ENCODE peak calls at places on chromosomes 1 and 21, in five cellular contexts. Z, H, F, E and R are unnamed samples.

GRCh38 chr1:71464016-71464415 is 383.2 kb upstream of the ZRANB2 start:
- DNase-seq in Z (peak), H (peak), F (no peak), E (no peak), R (no peak)

GRCh38 chr1:12486401-12487005 is 131.5 kb downstream of the DHRS3 start:
- DNase-seq in Z (peak), H (no peak), F (no peak), E (peak), R (no peak)

GRCh38 chr1:22753396-22754083 is 42.9 kb downstream of the EPHB2 start:
- DNase-seq in Z (peak), H (peak), F (no peak), E (no peak), R (no peak)

GRCh38 chr1:160767417-160768294 is 28.3 kb upstream of the LY9 start:
- DNase-seq in Z (peak), H (no peak), F (peak), E (no peak), R (peak)

GRCh38 chr1:90502696-90503095 is 214.4 kb downstream of the BARHL2 start:
- DNase-seq in Z (no peak), H (no peak), F (no peak), E (no peak), R (no peak)

GRCh38 chr1:184954232-184954995 is 19.9 kb downstream of the NIBAN1 start:
- DNase-seq in Z (peak), H (peak), F (no peak), E (no peak), R (no peak)

GRCh38 chr1:235105051-235106043 is 23.3 kb downstream of the TOMM20 start:
- DNase-seq in Z (peak), H (no peak), F (peak), E (no peak), R (peak)

GRCh38 chr1:150066838-150067183 is 765 bp upstream of the VPS45 start:
- DNase-seq in Z (no peak), H (no peak), F (peak), E (peak), R (no peak)

GRCh38 chr1:1241588-1242229 is 4.8 kb downstream of the C1QTNF12 start:
- DNase-seq in Z (no peak), H (no peak), F (no peak), E (no peak), R (no peak)

GRCh38 chr21:41874611-41875010 is 4.5 kb downstream of the PRDM15 start:
- DNase-seq in Z (no peak), H (no peak), F (no peak), E (no peak), R (no peak)